ENCODE peak calls at places on chromosomes 4 and X, in nine cellular contexts. V is lower leg skin, Q is choroid plexus epithelial cell, K is SK-N-SH, U is body of pancreas, E is coronary artery, D is foreskin fibroblast, P is fibroblast of the aortic adventitia, L is PC-3. Y is an unnamed sample.

GRCh38 chr4:154982187-154983047 is 201.3 kb downstream of the RBM46 start:
- DNase-seq in V (peak; percentile 28), Q (peak; percentile 70), K (peak; percentile 58), U (peak; percentile 67), E (peak; percentile 79), D (peak; percentile 4), P (peak; percentile 81), L (peak; percentile 69), Y (peak; percentile 82)

GRCh38 chr4:147362868-147363440 is 117.9 kb upstream of the EDNRA start:
- DNase-seq in V (peak; percentile 22), Q (peak; percentile 93), K (peak; percentile 63), U (peak; percentile 52), E (no peak), D (peak; percentile 84), P (peak; percentile 60), L (peak; percentile 43), Y (peak; percentile 90)

GRCh38 chrX:21479695-21480280 is 105.6 kb downstream of the CNKSR2 start:
- DNase-seq in V (no peak), Q (peak; percentile 76), K (peak; percentile 33), U (peak; percentile 5), E (no peak), D (peak; percentile 24), P (peak; percentile 74), L (peak; percentile 76), Y (peak; percentile 74)

GRCh38 chr4:147891476-147892115 is 159.7 kb downstream of the ARHGAP10 start:
- DNase-seq in V (no peak), Q (no peak), K (no peak), U (no peak), E (no peak), D (no peak), P (no peak), L (no peak), Y (no peak)

GRCh38 chr4:122716825-122717448 is 15.6 kb upstream of the BBS12 start:
- DNase-seq in V (peak; percentile 43), Q (peak; percentile 89), K (peak; percentile 67), U (peak; percentile 69), E (no peak), D (peak; percentile 64), P (peak; percentile 77), L (peak; percentile 76), Y (peak; percentile 81)

GRCh38 chr4:93771640-93772411 is 56.7 kb upstream of the ATOH1 start:
- DNase-seq in V (no peak), Q (peak; percentile 1), K (peak; percentile 51), U (no peak), E (no peak), D (no peak), P (no peak), L (peak; percentile 23), Y (no peak)

GRCh38 chr4:128908735-128909134 is 99.2 kb downstream of the JADE1 start:
- DNase-seq in V (no peak), Q (peak; percentile 7), K (no peak), U (no peak), E (no peak), D (no peak), P (no peak), L (no peak), Y (no peak)

GRCh38 chrX:7278356-7278755 is 130.4 kb upstream of the PUDP start:
- DNase-seq in V (no peak), Q (no peak), K (no peak), U (no peak), E (no peak), D (no peak), P (no peak), L (no peak), Y (no peak)

GRCh38 chrX:114532093-114532805 is 51.6 kb upstream of the HTR2C start:
- DNase-seq in V (no peak), Q (no peak), K (no peak), U (no peak), E (no peak), D (no peak), P (no peak), L (peak; percentile 23), Y (peak; percentile 35)

GRCh38 chrX:2513120-2513664 is 12.4 kb upstream of the DHRSX start:
- DNase-seq in V (no peak), Q (no peak), K (no peak), U (no peak), E (peak; percentile 21), D (no peak), P (no peak), L (no peak), Y (no peak)

GRCh38 chrX:78333521-78333920 is 6.1 kb upstream of the CYSLTR1 start:
- DNase-seq in V (no peak), Q (peak; percentile 22), K (no peak), U (no peak), E (no peak), D (no peak), P (peak; percentile 33), L (peak; percentile 4), Y (peak; percentile 0)

GRCh38 chr4:137576437-137576836 is 44.1 kb upstream of the PCDH18 start:
- DNase-seq in V (no peak), Q (no peak), K (no peak), U (no peak), E (no peak), D (peak; percentile 19), P (peak; percentile 5), L (no peak), Y (peak; percentile 34)

GRCh38 chrX:139759637-139760036 is 51.7 kb upstream of the MCF2 start:
- DNase-seq in V (no peak), Q (peak; percentile 60), K (no peak), U (no peak), E (no peak), D (peak; percentile 10), P (peak; percentile 27), L (peak; percentile 56), Y (peak; percentile 42)

GRCh38 chr4:38166082-38166481 is 205.9 kb downstream of the PTTG2 start:
- DNase-seq in V (no peak), Q (no peak), K (no peak), U (peak; percentile 51), E (no peak), D (no peak), P (no peak), L (no peak), Y (no peak)

GRCh38 chr4:184732126-184732525 is 1.8 kb downstream of the CENPU start:
- DNase-seq in V (no peak), Q (no peak), K (no peak), U (no peak), E (no peak), D (no peak), P (peak; percentile 17), L (peak; percentile 91), Y (no peak)

GRCh38 chr4:184728858-184729257 is 5.0 kb downstream of the CENPU start:
- DNase-seq in V (no peak), Q (peak; percentile 54), K (no peak), U (no peak), E (no peak), D (no peak), P (peak; percentile 86), L (peak; percentile 35), Y (peak; percentile 88)

GRCh38 chr4:184727430-184727829 is 6.5 kb downstream of the CENPU start:
- DNase-seq in V (no peak), Q (no peak), K (no peak), U (no peak), E (no peak), D (no peak), P (no peak), L (no peak), Y (no peak)

GRCh38 chr4:184733654-184734524 is at the start of gene CENPU:
- DNase-seq in V (peak; percentile 95), Q (peak; percentile 99), K (peak; percentile 99), U (peak; percentile 98), E (peak; percentile 98), D (peak; percentile 98), P (peak; percentile 99), L (peak; percentile 96), Y (peak; percentile 99)

DNA sequence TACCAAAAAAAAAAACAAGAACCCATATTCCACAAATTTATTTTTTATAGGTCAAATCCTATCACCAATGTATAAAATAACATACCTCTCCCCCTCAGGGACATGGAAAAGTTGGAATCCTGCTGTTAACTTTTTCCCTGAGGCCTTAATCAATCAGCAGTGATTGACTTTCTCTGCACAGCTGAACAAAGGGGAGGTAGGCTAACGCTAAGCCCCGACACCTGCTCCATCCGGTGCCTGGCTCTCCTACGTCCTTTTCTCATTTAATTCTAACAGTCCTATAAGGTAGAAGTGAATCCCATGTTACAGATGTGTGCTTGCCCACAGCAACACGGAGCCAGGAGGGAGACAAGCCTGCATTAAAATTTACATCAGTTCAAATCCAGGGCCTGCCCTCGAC is 2.8 kb downstream of the CENPU start:
- DNase-seq in V (no peak), Q (no peak), K (no peak), U (no peak), E (no peak), D (no peak), P (no peak), L (no peak), Y (no peak)
- H3K4me3 ChIP-seq in V (no peak overlapping the region), Q (no peak overlapping the region), K (no peak overlapping the region), U (no peak overlapping the region), E (no peak overlapping the region), D (no peak overlapping the region), P (no peak overlapping the region), L (no peak overlapping the region), Y (no peak overlapping the region)

GRCh38 chr4:185651851-185652250 is 116.5 kb upstream of the PDLIM3 start:
- DNase-seq in V (no peak), Q (no peak), K (no peak), U (no peak), E (no peak), D (no peak), P (no peak), L (no peak), Y (no peak)
- TF ChIP-seq CTCF in V (no peak), Q (no peak), K (no peak), U (no peak), E (no peak), D (no peak), P (no peak), L (no peak), Y (no peak)

DNA sequence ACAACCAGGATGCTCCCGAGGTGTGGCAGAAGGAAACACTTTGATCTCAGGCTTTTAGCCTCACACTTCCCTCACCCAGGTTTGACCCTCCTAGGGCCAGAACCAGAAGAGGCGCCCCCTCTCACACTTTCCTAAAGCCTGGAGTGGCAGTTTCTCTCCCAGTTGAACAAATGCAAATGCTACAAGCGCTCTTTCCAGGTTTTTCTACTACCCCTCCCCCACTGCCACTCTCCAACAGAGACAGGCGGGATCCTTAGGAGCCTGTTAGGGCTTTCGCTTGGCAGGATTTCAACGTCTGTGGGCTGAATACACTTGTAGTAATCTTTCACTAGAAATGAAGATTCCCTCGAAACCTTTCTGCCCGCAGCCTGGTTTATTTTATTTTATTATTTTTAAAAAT is 2.4 kb downstream of the TSC22D3 start:
- DNase-seq in V (no peak), Q (no peak), K (no peak), U (peak; percentile 26), E (no peak), D (no peak), P (no peak), L (no peak), Y (no peak)
- H3K4me3 ChIP-seq in V (no peak overlapping the region), Q (no peak overlapping the region), K (no peak overlapping the region), U (no peak overlapping the region), E (peak overlapping the region; percentile 69), D (no peak overlapping the region), P (no peak overlapping the region), L (no peak overlapping the region), Y (no peak overlapping the region)

GRCh38 chrX:40158036-40158706 is 60.4 kb upstream of the BCOR start:
- DNase-seq in V (no peak), Q (no peak), K (no peak), U (no peak), E (no peak), D (no peak), P (no peak), L (peak; percentile 46), Y (peak; percentile 26)
- TF ChIP-seq CTCF in V (no peak), Q (no peak), K (no peak), U (peak; percentile 4), E (no peak), D (no peak), P (peak; percentile 21), L (peak; percentile 22), Y (no peak)